ENCODE peak calls at places on chromosomes 6 and 20, in nine cellular contexts. One of them, this sample, is unnamed.
A peak's percentile ranks its signal among the peaks of the same experiment; 100 is the strongest.

GRCh38 chr6:17446713-17447112 is 53.3 kb downstream of the CAP2 start:
- DNase-seq in effector CD4-positive, alpha-beta T cell: no peak
- DNase-seq in OCI-LY7: no peak
- DNase-seq in CD4-positive, CD25-positive, alpha-beta regulatory T cell: no peak
- DNase-seq in activated T-cell treated with anti-CD3 and anti-CD28 coated beads, Interleukin-2, amount 50 U/mL, for 72 hours: no peak
- DNase-seq in SW480: no peak
- DNase-seq in T-helper 1 cell: no peak
- DNase-seq in germinal center: no peak
- DNase-seq in effector CD8-positive, alpha-beta T cell: no peak
- DNase-seq in this sample: no peak

GRCh38 chr6:114936060-114936459 is 593.2 kb upstream of the HS3ST5 start:
- DNase-seq in effector CD4-positive, alpha-beta T cell: no peak
- DNase-seq in OCI-LY7: no peak
- DNase-seq in CD4-positive, CD25-positive, alpha-beta regulatory T cell: no peak
- DNase-seq in activated T-cell treated with anti-CD3 and anti-CD28 coated beads, Interleukin-2, amount 50 U/mL, for 72 hours: no peak
- DNase-seq in SW480: no peak
- DNase-seq in T-helper 1 cell: no peak
- DNase-seq in germinal center: no peak
- DNase-seq in effector CD8-positive, alpha-beta T cell: no peak
- DNase-seq in this sample: no peak

GRCh38 chr20:47981242-47981641 is 196.0 kb upstream of the SULF2 start:
- DNase-seq in effector CD4-positive, alpha-beta T cell: no peak
- DNase-seq in OCI-LY7: no peak
- DNase-seq in CD4-positive, CD25-positive, alpha-beta regulatory T cell: no peak
- DNase-seq in activated T-cell treated with anti-CD3 and anti-CD28 coated beads, Interleukin-2, amount 50 U/mL, for 72 hours: no peak
- DNase-seq in SW480: no peak
- DNase-seq in T-helper 1 cell: no peak
- DNase-seq in germinal center: no peak
- DNase-seq in effector CD8-positive, alpha-beta T cell: no peak
- DNase-seq in this sample: no peak

GRCh38 chr20:53335509-53335908 is 258.1 kb downstream of the ZNF217 start:
- DNase-seq in effector CD4-positive, alpha-beta T cell: no peak
- DNase-seq in OCI-LY7: no peak
- DNase-seq in CD4-positive, CD25-positive, alpha-beta regulatory T cell: no peak
- DNase-seq in activated T-cell treated with anti-CD3 and anti-CD28 coated beads, Interleukin-2, amount 50 U/mL, for 72 hours: no peak
- DNase-seq in SW480: no peak
- DNase-seq in T-helper 1 cell: no peak
- DNase-seq in germinal center: no peak
- DNase-seq in effector CD8-positive, alpha-beta T cell: no peak
- DNase-seq in this sample: no peak

GRCh38 chr20:3889489-3890409 is 562 bp downstream of the PANK2 start:
- DNase-seq in effector CD4-positive, alpha-beta T cell: peak; percentile 11
- DNase-seq in OCI-LY7: peak; percentile 64
- DNase-seq in CD4-positive, CD25-positive, alpha-beta regulatory T cell: peak; percentile 32
- DNase-seq in activated T-cell treated with anti-CD3 and anti-CD28 coated beads, Interleukin-2, amount 50 U/mL, for 72 hours: peak; percentile 68
- DNase-seq in SW480: peak; percentile 35
- DNase-seq in T-helper 1 cell: peak; percentile 13
- DNase-seq in germinal center: peak; percentile 42
- DNase-seq in effector CD8-positive, alpha-beta T cell: peak; percentile 11
- DNase-seq in this sample: peak; percentile 11

GRCh38 chr20:19497064-19497463 is 261.0 kb upstream of the RIN2 start:
- DNase-seq in effector CD4-positive, alpha-beta T cell: no peak
- DNase-seq in OCI-LY7: no peak
- DNase-seq in CD4-positive, CD25-positive, alpha-beta regulatory T cell: no peak
- DNase-seq in activated T-cell treated with anti-CD3 and anti-CD28 coated beads, Interleukin-2, amount 50 U/mL, for 72 hours: no peak
- DNase-seq in SW480: no peak
- DNase-seq in T-helper 1 cell: no peak
- DNase-seq in germinal center: no peak
- DNase-seq in effector CD8-positive, alpha-beta T cell: no peak
- DNase-seq in this sample: no peak

GRCh38 chr20:35568645-35569044 is 26.8 kb downstream of the ERGIC3 start:
- DNase-seq in effector CD4-positive, alpha-beta T cell: no peak
- DNase-seq in OCI-LY7: peak; percentile 58
- DNase-seq in CD4-positive, CD25-positive, alpha-beta regulatory T cell: no peak
- DNase-seq in activated T-cell treated with anti-CD3 and anti-CD28 coated beads, Interleukin-2, amount 50 U/mL, for 72 hours: no peak
- DNase-seq in SW480: peak; percentile 73
- DNase-seq in T-helper 1 cell: no peak
- DNase-seq in germinal center: no peak
- DNase-seq in effector CD8-positive, alpha-beta T cell: no peak
- DNase-seq in this sample: peak; percentile 62

GRCh38 chr6:144715344-144715743 is 430.2 kb downstream of the UTRN start:
- DNase-seq in effector CD4-positive, alpha-beta T cell: no peak
- DNase-seq in OCI-LY7: no peak
- DNase-seq in CD4-positive, CD25-positive, alpha-beta regulatory T cell: no peak
- DNase-seq in activated T-cell treated with anti-CD3 and anti-CD28 coated beads, Interleukin-2, amount 50 U/mL, for 72 hours: peak; percentile 5
- DNase-seq in SW480: no peak
- DNase-seq in T-helper 1 cell: no peak
- DNase-seq in germinal center: no peak
- DNase-seq in effector CD8-positive, alpha-beta T cell: no peak
- DNase-seq in this sample: no peak

GRCh38 chr20:36305602-36306556 is at the start of gene DLGAP4:
- DNase-seq in effector CD4-positive, alpha-beta T cell: no peak
- DNase-seq in OCI-LY7: no peak
- DNase-seq in CD4-positive, CD25-positive, alpha-beta regulatory T cell: no peak
- DNase-seq in activated T-cell treated with anti-CD3 and anti-CD28 coated beads, Interleukin-2, amount 50 U/mL, for 72 hours: peak; percentile 4
- DNase-seq in SW480: no peak
- DNase-seq in T-helper 1 cell: no peak
- DNase-seq in germinal center: no peak
- DNase-seq in effector CD8-positive, alpha-beta T cell: no peak
- DNase-seq in this sample: no peak

GRCh38 chr6:89921691-89922090 is 27.4 kb downstream of the GJA10 start:
- DNase-seq in effector CD4-positive, alpha-beta T cell: no peak
- DNase-seq in OCI-LY7: no peak
- DNase-seq in CD4-positive, CD25-positive, alpha-beta regulatory T cell: no peak
- DNase-seq in activated T-cell treated with anti-CD3 and anti-CD28 coated beads, Interleukin-2, amount 50 U/mL, for 72 hours: no peak
- DNase-seq in SW480: no peak
- DNase-seq in T-helper 1 cell: no peak
- DNase-seq in germinal center: no peak
- DNase-seq in effector CD8-positive, alpha-beta T cell: no peak
- DNase-seq in this sample: no peak

GRCh38 chr20:24815196-24815815 is 133.8 kb upstream of the CST7 start:
- DNase-seq in effector CD4-positive, alpha-beta T cell: no peak
- DNase-seq in OCI-LY7: no peak
- DNase-seq in CD4-positive, CD25-positive, alpha-beta regulatory T cell: no peak
- DNase-seq in activated T-cell treated with anti-CD3 and anti-CD28 coated beads, Interleukin-2, amount 50 U/mL, for 72 hours: no peak
- DNase-seq in SW480: no peak
- DNase-seq in T-helper 1 cell: no peak
- DNase-seq in germinal center: no peak
- DNase-seq in effector CD8-positive, alpha-beta T cell: no peak
- DNase-seq in this sample: no peak

GRCh38 chr6:16286151-16286522 is 47.8 kb downstream of the GMPR start:
- DNase-seq in effector CD4-positive, alpha-beta T cell: no peak
- DNase-seq in OCI-LY7: peak; percentile 19
- DNase-seq in CD4-positive, CD25-positive, alpha-beta regulatory T cell: no peak
- DNase-seq in activated T-cell treated with anti-CD3 and anti-CD28 coated beads, Interleukin-2, amount 50 U/mL, for 72 hours: peak; percentile 53
- DNase-seq in SW480: no peak
- DNase-seq in T-helper 1 cell: no peak
- DNase-seq in germinal center: peak; percentile 57
- DNase-seq in effector CD8-positive, alpha-beta T cell: no peak
- DNase-seq in this sample: peak; percentile 30

GRCh38 chr6:30591008-30591407 is 19.8 kb downstream of the ABCF1 start:
- DNase-seq in effector CD4-positive, alpha-beta T cell: no peak
- DNase-seq in OCI-LY7: no peak
- DNase-seq in CD4-positive, CD25-positive, alpha-beta regulatory T cell: no peak
- DNase-seq in activated T-cell treated with anti-CD3 and anti-CD28 coated beads, Interleukin-2, amount 50 U/mL, for 72 hours: no peak
- DNase-seq in SW480: no peak
- DNase-seq in T-helper 1 cell: no peak
- DNase-seq in germinal center: no peak
- DNase-seq in effector CD8-positive, alpha-beta T cell: no peak
- DNase-seq in this sample: peak; percentile 55

GRCh38 chr20:23629017-23629541 is 8.7 kb downstream of the CST3 start:
- DNase-seq in effector CD4-positive, alpha-beta T cell: no peak
- DNase-seq in OCI-LY7: no peak
- DNase-seq in CD4-positive, CD25-positive, alpha-beta regulatory T cell: no peak
- DNase-seq in activated T-cell treated with anti-CD3 and anti-CD28 coated beads, Interleukin-2, amount 50 U/mL, for 72 hours: no peak
- DNase-seq in SW480: peak; percentile 98
- DNase-seq in T-helper 1 cell: no peak
- DNase-seq in germinal center: no peak
- DNase-seq in effector CD8-positive, alpha-beta T cell: no peak
- DNase-seq in this sample: peak; percentile 28

GRCh38 chr6:158548418-158549161 is 11.3 kb upstream of the TMEM181 start:
- DNase-seq in effector CD4-positive, alpha-beta T cell: no peak
- DNase-seq in OCI-LY7: no peak
- DNase-seq in CD4-positive, CD25-positive, alpha-beta regulatory T cell: no peak
- DNase-seq in activated T-cell treated with anti-CD3 and anti-CD28 coated beads, Interleukin-2, amount 50 U/mL, for 72 hours: no peak
- DNase-seq in SW480: no peak
- DNase-seq in T-helper 1 cell: no peak
- DNase-seq in germinal center: no peak
- DNase-seq in effector CD8-positive, alpha-beta T cell: no peak
- DNase-seq in this sample: no peak

GRCh38 chr6:6742535-6742934 is 154.0 kb downstream of the LY86 start:
- DNase-seq in effector CD4-positive, alpha-beta T cell: no peak
- DNase-seq in OCI-LY7: no peak
- DNase-seq in CD4-positive, CD25-positive, alpha-beta regulatory T cell: no peak
- DNase-seq in activated T-cell treated with anti-CD3 and anti-CD28 coated beads, Interleukin-2, amount 50 U/mL, for 72 hours: no peak
- DNase-seq in SW480: no peak
- DNase-seq in T-helper 1 cell: no peak
- DNase-seq in germinal center: no peak
- DNase-seq in effector CD8-positive, alpha-beta T cell: no peak
- DNase-seq in this sample: no peak

GRCh38 chr20:38094373-38094775 is 60.8 kb downstream of the RPRD1B start:
- DNase-seq in effector CD4-positive, alpha-beta T cell: no peak
- DNase-seq in OCI-LY7: peak; percentile 76
- DNase-seq in CD4-positive, CD25-positive, alpha-beta regulatory T cell: peak; percentile 19
- DNase-seq in activated T-cell treated with anti-CD3 and anti-CD28 coated beads, Interleukin-2, amount 50 U/mL, for 72 hours: peak; percentile 53
- DNase-seq in SW480: peak; percentile 37
- DNase-seq in T-helper 1 cell: no peak
- DNase-seq in germinal center: peak; percentile 67
- DNase-seq in effector CD8-positive, alpha-beta T cell: no peak
- DNase-seq in this sample: no peak

GRCh38 chr6:148905901-148906300 is 159.1 kb downstream of the UST start:
- DNase-seq in effector CD4-positive, alpha-beta T cell: no peak
- DNase-seq in OCI-LY7: no peak
- DNase-seq in CD4-positive, CD25-positive, alpha-beta regulatory T cell: no peak
- DNase-seq in activated T-cell treated with anti-CD3 and anti-CD28 coated beads, Interleukin-2, amount 50 U/mL, for 72 hours: no peak
- DNase-seq in SW480: no peak
- DNase-seq in T-helper 1 cell: no peak
- DNase-seq in germinal center: no peak
- DNase-seq in effector CD8-positive, alpha-beta T cell: no peak
- DNase-seq in this sample: no peak

GRCh38 chr20:7980332-7981046 is 39.1 kb downstream of the TMX4 start:
- DNase-seq in effector CD4-positive, alpha-beta T cell: no peak
- DNase-seq in OCI-LY7: peak; percentile 36
- DNase-seq in CD4-positive, CD25-positive, alpha-beta regulatory T cell: no peak
- DNase-seq in activated T-cell treated with anti-CD3 and anti-CD28 coated beads, Interleukin-2, amount 50 U/mL, for 72 hours: peak; percentile 19
- DNase-seq in SW480: peak; percentile 53
- DNase-seq in T-helper 1 cell: no peak
- DNase-seq in germinal center: peak; percentile 34
- DNase-seq in effector CD8-positive, alpha-beta T cell: no peak
- DNase-seq in this sample: peak; percentile 12

GRCh38 chr6:99822741-99823512 is 171.1 kb downstream of the MCHR2 start:
- DNase-seq in effector CD4-positive, alpha-beta T cell: no peak
- DNase-seq in OCI-LY7: peak; percentile 9
- DNase-seq in CD4-positive, CD25-positive, alpha-beta regulatory T cell: no peak
- DNase-seq in activated T-cell treated with anti-CD3 and anti-CD28 coated beads, Interleukin-2, amount 50 U/mL, for 72 hours: no peak
- DNase-seq in SW480: peak; percentile 76
- DNase-seq in T-helper 1 cell: no peak
- DNase-seq in germinal center: peak; percentile 10
- DNase-seq in effector CD8-positive, alpha-beta T cell: no peak
- DNase-seq in this sample: peak; percentile 52

GRCh38 chr6:63745784-63746183 is 110.2 kb downstream of the PHF3 start:
- DNase-seq in effector CD4-positive, alpha-beta T cell: no peak
- DNase-seq in OCI-LY7: no peak
- DNase-seq in CD4-positive, CD25-positive, alpha-beta regulatory T cell: no peak
- DNase-seq in activated T-cell treated with anti-CD3 and anti-CD28 coated beads, Interleukin-2, amount 50 U/mL, for 72 hours: no peak
- DNase-seq in SW480: no peak
- DNase-seq in T-helper 1 cell: no peak
- DNase-seq in germinal center: no peak
- DNase-seq in effector CD8-positive, alpha-beta T cell: no peak
- DNase-seq in this sample: no peak

GRCh38 chr6:159193923-159194322 is 24.7 kb downstream of the FNDC1 start:
- DNase-seq in effector CD4-positive, alpha-beta T cell: no peak
- DNase-seq in OCI-LY7: peak; percentile 22
- DNase-seq in CD4-positive, CD25-positive, alpha-beta regulatory T cell: no peak
- DNase-seq in activated T-cell treated with anti-CD3 and anti-CD28 coated beads, Interleukin-2, amount 50 U/mL, for 72 hours: no peak
- DNase-seq in SW480: no peak
- DNase-seq in T-helper 1 cell: no peak
- DNase-seq in germinal center: no peak
- DNase-seq in effector CD8-positive, alpha-beta T cell: no peak
- DNase-seq in this sample: no peak

GRCh38 chr6:138987299-138987642 is 782 bp downstream of the REPS1 start:
- DNase-seq in effector CD4-positive, alpha-beta T cell: no peak
- DNase-seq in OCI-LY7: no peak
- DNase-seq in CD4-positive, CD25-positive, alpha-beta regulatory T cell: no peak
- DNase-seq in activated T-cell treated with anti-CD3 and anti-CD28 coated beads, Interleukin-2, amount 50 U/mL, for 72 hours: no peak
- DNase-seq in SW480: no peak
- DNase-seq in T-helper 1 cell: no peak
- DNase-seq in germinal center: peak; percentile 3
- DNase-seq in effector CD8-positive, alpha-beta T cell: no peak
- DNase-seq in this sample: peak; percentile 6

GRCh38 chr20:9617940-9618339 is 103.5 kb downstream of the LAMP5 start:
- DNase-seq in effector CD4-positive, alpha-beta T cell: no peak
- DNase-seq in OCI-LY7: no peak
- DNase-seq in CD4-positive, CD25-positive, alpha-beta regulatory T cell: no peak
- DNase-seq in activated T-cell treated with anti-CD3 and anti-CD28 coated beads, Interleukin-2, amount 50 U/mL, for 72 hours: no peak
- DNase-seq in SW480: peak; percentile 85
- DNase-seq in T-helper 1 cell: no peak
- DNase-seq in germinal center: no peak
- DNase-seq in effector CD8-positive, alpha-beta T cell: no peak
- DNase-seq in this sample: peak; percentile 41

GRCh38 chr6:152874846-152875568 is 107.8 kb downstream of the FBXO5 start:
- DNase-seq in effector CD4-positive, alpha-beta T cell: no peak
- DNase-seq in OCI-LY7: no peak
- DNase-seq in CD4-positive, CD25-positive, alpha-beta regulatory T cell: no peak
- DNase-seq in activated T-cell treated with anti-CD3 and anti-CD28 coated beads, Interleukin-2, amount 50 U/mL, for 72 hours: no peak
- DNase-seq in SW480: no peak
- DNase-seq in T-helper 1 cell: no peak
- DNase-seq in germinal center: no peak
- DNase-seq in effector CD8-positive, alpha-beta T cell: no peak
- DNase-seq in this sample: no peak

GRCh38 chr6:150006961-150007464 is 18.3 kb downstream of the RAET1L start:
- DNase-seq in effector CD4-positive, alpha-beta T cell: peak; percentile 28
- DNase-seq in OCI-LY7: peak; percentile 62
- DNase-seq in CD4-positive, CD25-positive, alpha-beta regulatory T cell: peak; percentile 24
- DNase-seq in activated T-cell treated with anti-CD3 and anti-CD28 coated beads, Interleukin-2, amount 50 U/mL, for 72 hours: peak; percentile 59
- DNase-seq in SW480: peak; percentile 44
- DNase-seq in T-helper 1 cell: no peak
- DNase-seq in germinal center: peak; percentile 68
- DNase-seq in effector CD8-positive, alpha-beta T cell: no peak
- DNase-seq in this sample: peak; percentile 37

GRCh38 chr6:79234150-79235022 is at the start of gene HMGN3:
- DNase-seq in effector CD4-positive, alpha-beta T cell: peak; percentile 85
- DNase-seq in OCI-LY7: peak; percentile 94
- DNase-seq in CD4-positive, CD25-positive, alpha-beta regulatory T cell: peak; percentile 79
- DNase-seq in activated T-cell treated with anti-CD3 and anti-CD28 coated beads, Interleukin-2, amount 50 U/mL, for 72 hours: peak; percentile 93
- DNase-seq in SW480: peak; percentile 94
- DNase-seq in T-helper 1 cell: peak; percentile 73
- DNase-seq in germinal center: peak; percentile 96
- DNase-seq in effector CD8-positive, alpha-beta T cell: peak; percentile 88
- DNase-seq in this sample: peak; percentile 93

GRCh38 chr6:94468830-94469229 is 1049.5 kb upstream of the EPHA7 start:
- DNase-seq in effector CD4-positive, alpha-beta T cell: no peak
- DNase-seq in OCI-LY7: no peak
- DNase-seq in CD4-positive, CD25-positive, alpha-beta regulatory T cell: no peak
- DNase-seq in activated T-cell treated with anti-CD3 and anti-CD28 coated beads, Interleukin-2, amount 50 U/mL, for 72 hours: no peak
- DNase-seq in SW480: no peak
- DNase-seq in T-helper 1 cell: no peak
- DNase-seq in germinal center: no peak
- DNase-seq in effector CD8-positive, alpha-beta T cell: no peak
- DNase-seq in this sample: no peak

GRCh38 chr6:128504003-128504654 is 16.3 kb downstream of the PTPRK start:
- DNase-seq in effector CD4-positive, alpha-beta T cell: no peak
- DNase-seq in OCI-LY7: no peak
- DNase-seq in CD4-positive, CD25-positive, alpha-beta regulatory T cell: no peak
- DNase-seq in activated T-cell treated with anti-CD3 and anti-CD28 coated beads, Interleukin-2, amount 50 U/mL, for 72 hours: no peak
- DNase-seq in SW480: no peak
- DNase-seq in T-helper 1 cell: no peak
- DNase-seq in germinal center: no peak
- DNase-seq in effector CD8-positive, alpha-beta T cell: no peak
- DNase-seq in this sample: no peak

GRCh38 chr6:135066397-135066796 is 11.8 kb upstream of the HBS1L start:
- DNase-seq in effector CD4-positive, alpha-beta T cell: no peak
- DNase-seq in OCI-LY7: no peak
- DNase-seq in CD4-positive, CD25-positive, alpha-beta regulatory T cell: no peak
- DNase-seq in activated T-cell treated with anti-CD3 and anti-CD28 coated beads, Interleukin-2, amount 50 U/mL, for 72 hours: no peak
- DNase-seq in SW480: no peak
- DNase-seq in T-helper 1 cell: no peak
- DNase-seq in germinal center: no peak
- DNase-seq in effector CD8-positive, alpha-beta T cell: no peak
- DNase-seq in this sample: no peak

GRCh38 chr6:169472786-169473416 is 219.3 kb upstream of the THBS2 start:
- DNase-seq in effector CD4-positive, alpha-beta T cell: no peak
- DNase-seq in OCI-LY7: no peak
- DNase-seq in CD4-positive, CD25-positive, alpha-beta regulatory T cell: no peak
- DNase-seq in activated T-cell treated with anti-CD3 and anti-CD28 coated beads, Interleukin-2, amount 50 U/mL, for 72 hours: no peak
- DNase-seq in SW480: no peak
- DNase-seq in T-helper 1 cell: no peak
- DNase-seq in germinal center: no peak
- DNase-seq in effector CD8-positive, alpha-beta T cell: no peak
- DNase-seq in this sample: no peak

This sample was measured in Calu3.